ENCODE peak calls at places on chromosome X, in six cellular contexts. One of them, this sample, is unnamed.

GRCh38 chrX:134388161-134389109 is 71.5 kb upstream of the HPRT1 start:
- ATAC-seq in HepG2: no peak
- ATAC-seq in upper lobe of left lung: no peak
- ATAC-seq in A549: no peak
- ATAC-seq in GM12878: peak
- ATAC-seq in K562: peak
- ATAC-seq in this sample: no peak

GRCh38 chrX:118536687-118537461 is 41.3 kb downstream of the DOCK11 start:
- ATAC-seq in HepG2: no peak
- ATAC-seq in upper lobe of left lung: no peak
- ATAC-seq in A549: peak
- ATAC-seq in GM12878: peak
- ATAC-seq in K562: peak
- ATAC-seq in this sample: peak

GRCh38 chrX:21800344-21800770 is 39.1 kb upstream of the MBTPS2 start:
- ATAC-seq in HepG2: no peak
- ATAC-seq in upper lobe of left lung: no peak
- ATAC-seq in A549: no peak
- ATAC-seq in GM12878: peak
- ATAC-seq in K562: no peak
- ATAC-seq in this sample: no peak

GRCh38 chrX:132206259-132206658 is 13.0 kb downstream of the RAP2C start:
- ATAC-seq in HepG2: no peak
- ATAC-seq in upper lobe of left lung: no peak
- ATAC-seq in A549: no peak
- ATAC-seq in GM12878: no peak
- ATAC-seq in K562: no peak
- ATAC-seq in this sample: no peak

GRCh38 chrX:71599965-71600364 is 18.3 kb downstream of the CXCR3 start:
- ATAC-seq in HepG2: no peak
- ATAC-seq in upper lobe of left lung: no peak
- ATAC-seq in A549: no peak
- ATAC-seq in GM12878: no peak
- ATAC-seq in K562: no peak
- ATAC-seq in this sample: no peak

GRCh38 chrX:71053217-71053621 is 14.9 kb downstream of the SNX12 start:
- ATAC-seq in HepG2: no peak
- ATAC-seq in upper lobe of left lung: peak
- ATAC-seq in A549: no peak
- ATAC-seq in GM12878: peak
- ATAC-seq in K562: no peak
- ATAC-seq in this sample: no peak

GRCh38 chrX:31314921-31315320 is 243.1 kb upstream of the FTHL17 start:
- ATAC-seq in HepG2: no peak
- ATAC-seq in upper lobe of left lung: no peak
- ATAC-seq in A549: no peak
- ATAC-seq in GM12878: no peak
- ATAC-seq in K562: no peak
- ATAC-seq in this sample: no peak

GRCh38 chrX:111886678-111887077 is 10.7 kb downstream of the TRPC5OS start:
- ATAC-seq in HepG2: no peak
- ATAC-seq in upper lobe of left lung: no peak
- ATAC-seq in A549: no peak
- ATAC-seq in GM12878: no peak
- ATAC-seq in K562: no peak
- ATAC-seq in this sample: no peak

DNA sequence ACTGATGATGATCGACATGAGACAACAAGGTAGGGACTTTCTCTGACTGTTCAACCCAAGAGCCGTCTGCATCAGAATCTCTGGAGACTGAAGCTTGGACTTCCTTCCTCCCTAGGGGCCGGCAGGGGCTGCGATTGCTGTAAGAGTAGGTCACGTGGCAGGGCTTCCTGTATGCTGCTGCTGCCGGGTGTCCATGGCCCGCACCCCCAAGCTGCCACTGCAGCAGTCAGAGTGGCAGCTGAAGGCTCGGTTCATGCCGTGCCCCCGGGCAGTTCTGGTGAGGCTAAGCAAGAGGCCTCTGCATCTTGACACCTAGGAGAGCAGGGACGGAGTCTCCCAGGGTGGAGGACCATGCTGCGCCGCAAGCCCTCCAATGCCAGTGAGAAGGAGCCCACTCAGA is at the start of gene SASH3:
- ATAC-seq in HepG2: no peak
- ATAC-seq in upper lobe of left lung: no peak
- ATAC-seq in A549: no peak
- ATAC-seq in GM12878: peak
- ATAC-seq in K562: no peak
- ATAC-seq in this sample: peak
- TF ChIP-seq POLR2A in HepG2: no peak
- TF ChIP-seq POLR2A in upper lobe of left lung: no peak
- TF ChIP-seq POLR2A in A549: no peak
- TF ChIP-seq POLR2A in GM12878: peak
- TF ChIP-seq POLR2A in K562: no peak
- TF ChIP-seq POLR2A in this sample: no peak

GRCh38 chrX:153812220-153812619 is 17.8 kb downstream of the SSR4 start:
- ATAC-seq in HepG2: no peak
- ATAC-seq in upper lobe of left lung: no peak
- ATAC-seq in A549: no peak
- ATAC-seq in GM12878: no peak
- ATAC-seq in K562: no peak
- ATAC-seq in this sample: no peak
- TF ChIP-seq EP300 in HepG2: no peak
- TF ChIP-seq EP300 in upper lobe of left lung: no peak
- TF ChIP-seq EP300 in A549: no peak
- TF ChIP-seq EP300 in GM12878: no peak
- TF ChIP-seq EP300 in K562: no peak
- TF ChIP-seq EP300 in this sample: no peak

GRCh38 chrX:119817130-119817690 is 25.8 kb upstream of the RPL39 start:
- ATAC-seq in HepG2: no peak
- ATAC-seq in upper lobe of left lung: no peak
- ATAC-seq in A549: no peak
- ATAC-seq in GM12878: no peak
- ATAC-seq in K562: no peak
- ATAC-seq in this sample: no peak

GRCh38 chrX:119816300-119816699 is 24.9 kb upstream of the RPL39 start:
- ATAC-seq in HepG2: no peak
- ATAC-seq in upper lobe of left lung: no peak
- ATAC-seq in A549: no peak
- ATAC-seq in GM12878: no peak
- ATAC-seq in K562: no peak
- ATAC-seq in this sample: no peak
- TF ChIP-seq POLR2A in HepG2: no peak
- TF ChIP-seq POLR2A in upper lobe of left lung: no peak
- TF ChIP-seq POLR2A in A549: no peak
- TF ChIP-seq POLR2A in GM12878: no peak
- TF ChIP-seq POLR2A in K562: no peak
- TF ChIP-seq POLR2A in this sample: no peak

GRCh38 chrX:123964155-123964554 is 2.6 kb downstream of the STAG2 start:
- ATAC-seq in HepG2: no peak
- ATAC-seq in upper lobe of left lung: no peak
- ATAC-seq in A549: no peak
- ATAC-seq in GM12878: no peak
- ATAC-seq in K562: no peak
- ATAC-seq in this sample: no peak

GRCh38 chrX:123962006-123962485 is 540 bp downstream of the STAG2 start:
- ATAC-seq in HepG2: no peak
- ATAC-seq in upper lobe of left lung: no peak
- ATAC-seq in A549: peak
- ATAC-seq in GM12878: peak
- ATAC-seq in K562: peak
- ATAC-seq in this sample: no peak

GRCh38 chrX:123960956-123961267 is 594 bp upstream of the STAG2 start:
- ATAC-seq in HepG2: no peak
- ATAC-seq in upper lobe of left lung: no peak
- ATAC-seq in A549: no peak
- ATAC-seq in GM12878: no peak
- ATAC-seq in K562: no peak
- ATAC-seq in this sample: no peak

GRCh38 chrX:123961268-123962005 is at the start of gene STAG2:
- ATAC-seq in HepG2: peak
- ATAC-seq in upper lobe of left lung: peak
- ATAC-seq in A549: peak
- ATAC-seq in GM12878: peak
- ATAC-seq in K562: peak
- ATAC-seq in this sample: peak

DNA sequence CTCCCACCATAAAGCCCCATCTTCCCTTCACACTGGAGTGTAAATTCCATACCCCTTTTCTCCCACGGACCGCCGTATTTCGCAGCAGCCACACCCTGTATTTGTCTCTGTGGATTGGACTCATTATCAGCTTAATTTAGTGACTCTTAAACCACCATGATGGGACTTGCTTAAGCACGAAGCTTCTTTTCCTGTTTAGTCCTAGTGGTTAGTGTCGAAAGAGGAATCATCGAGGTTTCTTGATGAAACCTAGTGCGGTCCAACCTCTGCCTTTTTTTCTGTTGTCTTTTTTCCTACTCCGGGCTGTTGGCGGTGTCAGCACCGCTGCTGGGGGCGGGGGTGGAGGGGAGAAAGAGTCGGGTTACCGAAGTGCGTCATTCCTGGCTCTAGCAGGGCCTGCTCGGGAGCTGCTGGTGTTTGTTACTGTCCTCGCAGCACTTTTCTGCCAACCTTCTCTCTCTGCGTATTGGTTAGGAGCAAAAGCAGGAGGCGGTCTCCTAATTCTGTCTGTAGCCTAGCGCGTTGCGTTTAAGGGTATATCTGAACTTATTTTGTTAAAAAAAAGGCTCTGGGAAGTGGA is 1.4 kb downstream of the STAG2 start:
- ATAC-seq in HepG2: peak
- ATAC-seq in upper lobe of left lung: peak
- ATAC-seq in A549: peak
- ATAC-seq in GM12878: peak
- ATAC-seq in K562: peak
- ATAC-seq in this sample: peak
- TF ChIP-seq EP300 in HepG2: no peak
- TF ChIP-seq EP300 in upper lobe of left lung: no peak
- TF ChIP-seq EP300 in A549: no peak
- TF ChIP-seq EP300 in GM12878: peak
- TF ChIP-seq EP300 in K562: peak
- TF ChIP-seq EP300 in this sample: no peak